ENCODE peak calls at places on chromosomes 3 and 15, in six cellular contexts. C is cardiac muscle cell; V is RWPE1; U is activated CD8-positive, alpha-beta memory T cell treated with anti-CD3 and anti-CD28 coated beads, Interleukin-2, amount 50 U/mL, for 48 hours; K is ecto neural progenitor cell; H is left kidney. F is an unnamed sample.
A peak's percentile ranks its signal among the peaks of the same experiment; 100 is the strongest.

GRCh38 chr3:136069933-136070332 is 104.4 kb downstream of the PPP2R3A start:
- DNase-seq in V (no peak), K (no peak), U (no peak), H (no peak), C (no peak), F (no peak)

GRCh38 chr15:94294556-94294955 is 63.2 kb downstream of the MCTP2 start:
- DNase-seq in U (no peak), H (no peak), C (no peak), V (no peak), K (no peak), F (no peak)

GRCh38 chr3:103006541-103006940 is 571.7 kb downstream of the ZPLD1 start:
- DNase-seq in H (peak; percentile 24), C (no peak), V (no peak), U (no peak), K (no peak), F (no peak)

GRCh38 chr15:52392008-52392687 is 96.5 kb upstream of the MYO5C start:
- DNase-seq in C (no peak), H (no peak), V (peak; percentile 64), K (no peak), U (no peak), F (no peak)

GRCh38 chr3:112074616-112075497 is 11.3 kb upstream of the C3orf52 start:
- DNase-seq in U (no peak), V (peak; percentile 98), H (no peak), C (peak; percentile 87), K (no peak), F (no peak)

GRCh38 chr3:21750291-21750690 is 719 bp downstream of the ZNF385D start:
- DNase-seq in H (peak; percentile 37), V (no peak), K (no peak), U (no peak), C (peak; percentile 24), F (no peak)

GRCh38 chr3:181631901-181632300 is 79.8 kb upstream of the SOX2 start:
- DNase-seq in H (no peak), C (no peak), U (no peak), V (no peak), K (no peak), F (no peak)

GRCh38 chr3:1717524-1717923 is 381.1 kb upstream of the CNTN4 start:
- DNase-seq in K (no peak), V (no peak), U (no peak), C (no peak), H (no peak), F (no peak)

GRCh38 chr15:39828374-39828931 is 45.8 kb upstream of the FSIP1 start:
- DNase-seq in C (peak; percentile 56), V (peak; percentile 11), H (peak; percentile 39), U (no peak), K (no peak), F (no peak)

GRCh38 chr3:125331243-125331642 is 43.9 kb downstream of the ZNF148 start:
- DNase-seq in C (no peak), V (no peak), K (no peak), U (no peak), H (no peak), F (no peak)

GRCh38 chr3:52893723-52894122 is 3.6 kb downstream of the STIMATE start:
- DNase-seq in K (no peak), H (no peak), U (no peak), V (no peak), C (no peak), F (no peak)

GRCh38 chr3:114597012-114597411 is 303.2 kb downstream of the TIGIT start:
- DNase-seq in C (peak; percentile 16), U (no peak), K (no peak), V (no peak), H (no peak), F (no peak)

GRCh38 chr15:67115567-67115966 is 50.2 kb downstream of the SMAD3 start:
- DNase-seq in C (no peak), V (no peak), K (no peak), H (no peak), U (no peak), F (no peak)

GRCh38 chr3:42544492-42545283 is 37.1 kb downstream of the SEC22C start:
- DNase-seq in H (no peak), V (no peak), C (no peak), U (no peak), K (no peak), F (no peak)

GRCh38 chr15:45146405-45146804 is 16.6 kb downstream of the DUOX1 start:
- DNase-seq in C (no peak), U (no peak), V (no peak), H (no peak), K (no peak), F (no peak)

GRCh38 chr15:74409225-74409624 is 24.5 kb downstream of the SEMA7A start:
- DNase-seq in V (no peak), C (no peak), K (no peak), U (no peak), H (peak; percentile 41), F (no peak)

GRCh38 chr3:188734395-188734794 is 437.4 kb upstream of the TPRG1 start:
- DNase-seq in C (no peak), V (no peak), K (no peak), H (no peak), U (no peak), F (no peak)

GRCh38 chr3:190197346-190197763 is 76.7 kb upstream of the P3H2 start:
- DNase-seq in U (no peak), V (no peak), H (peak; percentile 56), K (no peak), C (no peak), F (no peak)

GRCh38 chr3:46812237-46812791 is 50.9 kb downstream of the MYL3 start:
- DNase-seq in V (peak; percentile 68), U (peak; percentile 86), C (peak; percentile 65), K (peak; percentile 88), H (peak; percentile 91), F (peak; percentile 7)

GRCh38 chr3:2061360-2061759 is 37.3 kb upstream of the CNTN4 start:
- DNase-seq in C (no peak), H (no peak), U (no peak), V (no peak), K (no peak), F (no peak)

GRCh38 chr15:68017221-68017620 is 36.9 kb upstream of the PIAS1 start:
- DNase-seq in K (no peak), V (no peak), U (no peak), C (no peak), H (no peak), F (no peak)

GRCh38 chr3:64067510-64068346 is 44.4 kb upstream of the PSMD6 start:
- DNase-seq in C (no peak), U (no peak), H (no peak), K (no peak), V (no peak), F (no peak)